ENCODE peak calls at places on chromosome 3, in six cellular contexts. One of them, this sample, is unnamed.

GRCh38 chr3:52527039-52527731 is 6.5 kb downstream of the NT5DC2 start:
- DNase-seq in CD4-positive, CD25-positive, alpha-beta regulatory T cell: no peak
- DNase-seq in AG04449: no peak
- DNase-seq in IMR-90: no peak
- DNase-seq in NCI-H1436: no peak
- DNase-seq in MM.1S: no peak
- DNase-seq in this sample: no peak

GRCh38 chr3:45562027-45562426 is 32.5 kb upstream of the LIMD1 start:
- DNase-seq in CD4-positive, CD25-positive, alpha-beta regulatory T cell: no peak
- DNase-seq in MM.1S: no peak
- DNase-seq in NCI-H1436: no peak
- DNase-seq in IMR-90: no peak
- DNase-seq in AG04449: no peak
- DNase-seq in this sample: no peak

GRCh38 chr3:9028134-9028533 is 64.9 kb upstream of the RAD18 start:
- DNase-seq in NCI-H1436: no peak
- DNase-seq in AG04449: no peak
- DNase-seq in CD4-positive, CD25-positive, alpha-beta regulatory T cell: no peak
- DNase-seq in MM.1S: no peak
- DNase-seq in IMR-90: peak
- DNase-seq in this sample: peak

GRCh38 chr3:112579232-112579631 is 17.4 kb downstream of the SLC35A5 start:
- DNase-seq in NCI-H1436: no peak
- DNase-seq in MM.1S: no peak
- DNase-seq in CD4-positive, CD25-positive, alpha-beta regulatory T cell: no peak
- DNase-seq in AG04449: no peak
- DNase-seq in IMR-90: no peak
- DNase-seq in this sample: no peak

GRCh38 chr3:197522881-197523342 is 32.9 kb downstream of the BDH1 start:
- DNase-seq in IMR-90: peak
- DNase-seq in MM.1S: no peak
- DNase-seq in CD4-positive, CD25-positive, alpha-beta regulatory T cell: no peak
- DNase-seq in NCI-H1436: no peak
- DNase-seq in AG04449: peak
- DNase-seq in this sample: no peak

GRCh38 chr3:54653456-54654195 is 274.2 kb downstream of the LRTM1 start:
- DNase-seq in IMR-90: no peak
- DNase-seq in CD4-positive, CD25-positive, alpha-beta regulatory T cell: no peak
- DNase-seq in NCI-H1436: no peak
- DNase-seq in MM.1S: peak
- DNase-seq in AG04449: no peak
- DNase-seq in this sample: no peak

GRCh38 chr3:186413615-186414415 is 51.8 kb upstream of the DGKG start:
- DNase-seq in IMR-90: no peak
- DNase-seq in MM.1S: peak
- DNase-seq in AG04449: no peak
- DNase-seq in CD4-positive, CD25-positive, alpha-beta regulatory T cell: no peak
- DNase-seq in NCI-H1436: no peak
- DNase-seq in this sample: peak

GRCh38 chr3:58864480-58864879 is 185.3 kb downstream of the CFAP20DC start:
- DNase-seq in NCI-H1436: no peak
- DNase-seq in CD4-positive, CD25-positive, alpha-beta regulatory T cell: no peak
- DNase-seq in IMR-90: no peak
- DNase-seq in MM.1S: no peak
- DNase-seq in AG04449: no peak
- DNase-seq in this sample: no peak

GRCh38 chr3:132787616-132788015 is 65.4 kb upstream of the NPHP3 start:
- DNase-seq in NCI-H1436: no peak
- DNase-seq in CD4-positive, CD25-positive, alpha-beta regulatory T cell: no peak
- DNase-seq in MM.1S: no peak
- DNase-seq in AG04449: no peak
- DNase-seq in IMR-90: no peak
- DNase-seq in this sample: peak

GRCh38 chr3:112327371-112327951 is 5.5 kb upstream of the CD200 start:
- DNase-seq in MM.1S: peak
- DNase-seq in AG04449: peak
- DNase-seq in NCI-H1436: peak
- DNase-seq in CD4-positive, CD25-positive, alpha-beta regulatory T cell: no peak
- DNase-seq in IMR-90: peak
- DNase-seq in this sample: peak

GRCh38 chr3:15952543-15953175 is 154.9 kb upstream of the ANKRD28 start:
- DNase-seq in NCI-H1436: no peak
- DNase-seq in AG04449: no peak
- DNase-seq in CD4-positive, CD25-positive, alpha-beta regulatory T cell: no peak
- DNase-seq in MM.1S: no peak
- DNase-seq in IMR-90: peak
- DNase-seq in this sample: no peak

GRCh38 chr3:10697918-10698317 is 118.1 kb upstream of the SLC6A11 start:
- DNase-seq in IMR-90: no peak
- DNase-seq in AG04449: no peak
- DNase-seq in CD4-positive, CD25-positive, alpha-beta regulatory T cell: no peak
- DNase-seq in MM.1S: no peak
- DNase-seq in NCI-H1436: no peak
- DNase-seq in this sample: no peak

GRCh38 chr3:73120710-73121109 is 59.3 kb downstream of the EBLN2 start:
- DNase-seq in MM.1S: no peak
- DNase-seq in NCI-H1436: no peak
- DNase-seq in CD4-positive, CD25-positive, alpha-beta regulatory T cell: no peak
- DNase-seq in AG04449: no peak
- DNase-seq in IMR-90: no peak
- DNase-seq in this sample: peak

GRCh38 chr3:40504636-40505430 is 1.0 kb upstream of the ZNF620 start:
- DNase-seq in AG04449: peak
- DNase-seq in IMR-90: peak
- DNase-seq in MM.1S: no peak
- DNase-seq in NCI-H1436: no peak
- DNase-seq in CD4-positive, CD25-positive, alpha-beta regulatory T cell: no peak
- DNase-seq in this sample: peak

GRCh38 chr3:120145498-120146285 is 51.4 kb upstream of the GSK3B start:
- DNase-seq in AG04449: no peak
- DNase-seq in NCI-H1436: no peak
- DNase-seq in MM.1S: peak
- DNase-seq in IMR-90: peak
- DNase-seq in CD4-positive, CD25-positive, alpha-beta regulatory T cell: no peak
- DNase-seq in this sample: no peak

GRCh38 chr3:47082519-47082918 is 81.4 kb downstream of the SETD2 start:
- DNase-seq in IMR-90: peak
- DNase-seq in CD4-positive, CD25-positive, alpha-beta regulatory T cell: no peak
- DNase-seq in NCI-H1436: no peak
- DNase-seq in AG04449: peak
- DNase-seq in MM.1S: no peak
- DNase-seq in this sample: no peak

GRCh38 chr3:155270063-155270462 is 23.4 kb downstream of the STRIT1 start:
- DNase-seq in AG04449: no peak
- DNase-seq in MM.1S: no peak
- DNase-seq in CD4-positive, CD25-positive, alpha-beta regulatory T cell: no peak
- DNase-seq in IMR-90: no peak
- DNase-seq in NCI-H1436: no peak
- DNase-seq in this sample: no peak

GRCh38 chr3:197881601-197882000 is 68.4 kb upstream of the RPL35A start:
- DNase-seq in CD4-positive, CD25-positive, alpha-beta regulatory T cell: no peak
- DNase-seq in AG04449: no peak
- DNase-seq in NCI-H1436: peak
- DNase-seq in MM.1S: no peak
- DNase-seq in IMR-90: no peak
- DNase-seq in this sample: no peak

GRCh38 chr3:146543461-146544012 is 870 bp downstream of the PLSCR1 start:
- DNase-seq in CD4-positive, CD25-positive, alpha-beta regulatory T cell: no peak
- DNase-seq in AG04449: no peak
- DNase-seq in MM.1S: no peak
- DNase-seq in NCI-H1436: no peak
- DNase-seq in IMR-90: peak
- DNase-seq in this sample: no peak

GRCh38 chr3:192186508-192186907 is 540.8 kb downstream of the FGF12 start:
- DNase-seq in IMR-90: no peak
- DNase-seq in MM.1S: no peak
- DNase-seq in AG04449: no peak
- DNase-seq in CD4-positive, CD25-positive, alpha-beta regulatory T cell: no peak
- DNase-seq in NCI-H1436: no peak
- DNase-seq in this sample: no peak

GRCh38 chr3:188259191-188259590 is 105.2 kb downstream of the LPP start:
- DNase-seq in MM.1S: no peak
- DNase-seq in CD4-positive, CD25-positive, alpha-beta regulatory T cell: no peak
- DNase-seq in IMR-90: no peak
- DNase-seq in NCI-H1436: no peak
- DNase-seq in AG04449: no peak
- DNase-seq in this sample: no peak

GRCh38 chr3:150469031-150469930 is 61.2 kb downstream of the TSC22D2 start:
- DNase-seq in IMR-90: peak
- DNase-seq in CD4-positive, CD25-positive, alpha-beta regulatory T cell: no peak
- DNase-seq in AG04449: peak
- DNase-seq in MM.1S: no peak
- DNase-seq in NCI-H1436: no peak
- DNase-seq in this sample: peak

GRCh38 chr3:5731100-5731499 is 543.6 kb downstream of the EDEM1 start:
- DNase-seq in NCI-H1436: no peak
- DNase-seq in IMR-90: no peak
- DNase-seq in AG04449: no peak
- DNase-seq in MM.1S: no peak
- DNase-seq in CD4-positive, CD25-positive, alpha-beta regulatory T cell: no peak
- DNase-seq in this sample: no peak

GRCh38 chr3:44966795-44967278 is 9.1 kb downstream of the ZDHHC3 start:
- DNase-seq in AG04449: no peak
- DNase-seq in NCI-H1436: no peak
- DNase-seq in IMR-90: no peak
- DNase-seq in CD4-positive, CD25-positive, alpha-beta regulatory T cell: no peak
- DNase-seq in MM.1S: no peak
- DNase-seq in this sample: no peak

GRCh38 chr3:183370391-183370790 is 58.0 kb downstream of the MCF2L2 start:
- DNase-seq in AG04449: no peak
- DNase-seq in IMR-90: peak
- DNase-seq in NCI-H1436: no peak
- DNase-seq in MM.1S: no peak
- DNase-seq in CD4-positive, CD25-positive, alpha-beta regulatory T cell: no peak
- DNase-seq in this sample: no peak

GRCh38 chr3:190534386-190534785 is 20.5 kb downstream of the IL1RAP start:
- DNase-seq in NCI-H1436: no peak
- DNase-seq in IMR-90: no peak
- DNase-seq in MM.1S: no peak
- DNase-seq in CD4-positive, CD25-positive, alpha-beta regulatory T cell: no peak
- DNase-seq in AG04449: no peak
- DNase-seq in this sample: peak

GRCh38 chr3:65425880-65426279 is 612.8 kb downstream of the MAGI1 start:
- DNase-seq in AG04449: no peak
- DNase-seq in MM.1S: no peak
- DNase-seq in CD4-positive, CD25-positive, alpha-beta regulatory T cell: no peak
- DNase-seq in NCI-H1436: no peak
- DNase-seq in IMR-90: peak
- DNase-seq in this sample: peak

GRCh38 chr3:100084100-100084806 is 30.0 kb downstream of the FILIP1L start:
- DNase-seq in IMR-90: no peak
- DNase-seq in CD4-positive, CD25-positive, alpha-beta regulatory T cell: no peak
- DNase-seq in AG04449: no peak
- DNase-seq in MM.1S: no peak
- DNase-seq in NCI-H1436: no peak
- DNase-seq in this sample: no peak

GRCh38 chr3:37935290-37935668 is 55.3 kb upstream of the VILL start:
- DNase-seq in CD4-positive, CD25-positive, alpha-beta regulatory T cell: no peak
- DNase-seq in AG04449: no peak
- DNase-seq in IMR-90: peak
- DNase-seq in MM.1S: no peak
- DNase-seq in NCI-H1436: no peak
- DNase-seq in this sample: peak

GRCh38 chr3:32816439-32817194 is 1.2 kb upstream of the TRIM71 start:
- DNase-seq in CD4-positive, CD25-positive, alpha-beta regulatory T cell: no peak
- DNase-seq in MM.1S: no peak
- DNase-seq in NCI-H1436: no peak
- DNase-seq in AG04449: no peak
- DNase-seq in IMR-90: no peak
- DNase-seq in this sample: peak

GRCh38 chr3:127800508-127800907 is 21.8 kb downstream of the MGLL start:
- DNase-seq in CD4-positive, CD25-positive, alpha-beta regulatory T cell: no peak
- DNase-seq in AG04449: no peak
- DNase-seq in IMR-90: peak
- DNase-seq in NCI-H1436: no peak
- DNase-seq in MM.1S: peak
- DNase-seq in this sample: no peak

GRCh38 chr3:124810970-124811369 is 76.2 kb downstream of the ITGB5 start:
- DNase-seq in CD4-positive, CD25-positive, alpha-beta regulatory T cell: no peak
- DNase-seq in MM.1S: no peak
- DNase-seq in AG04449: no peak
- DNase-seq in IMR-90: no peak
- DNase-seq in NCI-H1436: no peak
- DNase-seq in this sample: no peak

This sample was measured in myocyte.